ENCODE peak calls at places on chromosomes 7 and 10, in six cellular contexts. X is HL-60, B is HCT116, V is fibroblast of pulmonary artery, C is foreskin fibroblast, L is WERI-Rb-1. W is an unnamed sample.

GRCh38 chr10:102651455-102652169 is 7.3 kb downstream of the TRIM8 start:
- DNase-seq in C (no peak), V (no peak), X (no peak), L (no peak), B (no peak), W (no peak)

GRCh38 chr10:70191906-70192305 is 21.6 kb upstream of the SAR1A start:
- DNase-seq in L (no peak), X (peak; percentile 43), B (no peak), C (peak; percentile 87), V (peak; percentile 95), W (peak; percentile 98)

GRCh38 chr7:44463169-44463808 is 27.2 kb downstream of the NUDCD3 start:
- DNase-seq in C (no peak), L (no peak), V (peak; percentile 41), B (no peak), X (no peak), W (no peak)

GRCh38 chr10:91681361-91682276 is 48.7 kb upstream of the PPP1R3C start:
- DNase-seq in V (peak; percentile 8), B (no peak), C (no peak), X (no peak), L (no peak), W (no peak)

GRCh38 chr10:3803884-3804741 is 19.1 kb upstream of the KLF6 start:
- DNase-seq in L (no peak), C (no peak), X (no peak), B (no peak), V (peak; percentile 63), W (no peak)

GRCh38 chr7:112937651-112938390 is 147.6 kb upstream of the TMEM168 start:
- DNase-seq in B (no peak), X (no peak), V (peak; percentile 63), L (no peak), C (no peak), W (peak; percentile 61)

GRCh38 chr10:12279281-12279680 is 70.1 kb upstream of the CAMK1D start:
- DNase-seq in L (no peak), V (no peak), C (no peak), B (no peak), X (no peak), W (peak; percentile 77)

GRCh38 chr10:97574374-97575100 is 2.0 kb downstream of the ANKRD2 start:
- DNase-seq in X (no peak), L (no peak), B (peak; percentile 85), C (peak; percentile 85), V (peak; percentile 72), W (peak; percentile 54)

GRCh38 chr7:35906191-35906908 is 105.5 kb downstream of the SEPTIN7 start:
- DNase-seq in X (peak; percentile 62), V (peak; percentile 89), L (peak; percentile 65), C (peak; percentile 58), B (peak; percentile 66), W (peak; percentile 87)

GRCh38 chr7:39741942-39742623 is 118.7 kb downstream of the RALA start:
- DNase-seq in L (peak; percentile 46), B (no peak), V (peak; percentile 31), C (no peak), X (peak; percentile 17), W (peak; percentile 70)

GRCh38 chr10:50624866-50625491 is 1.2 kb upstream of the SGMS1 start:
- DNase-seq in V (peak; percentile 64), L (peak; percentile 54), B (peak; percentile 41), X (peak; percentile 61), C (peak; percentile 58), W (peak; percentile 71)

GRCh38 chr7:45920543-45921380 is at the start of gene IGFBP3:
- DNase-seq in V (peak; percentile 61), B (no peak), L (peak; percentile 41), C (peak; percentile 44), X (no peak), W (peak; percentile 63)
- TF ChIP-seq CTCF in V (no peak), B (no peak), L (no peak), C (no peak), X (no peak), W (no peak)

GRCh38 chr10:43687373-43687772 is 38.7 kb upstream of the ZNF32 start:
- DNase-seq in V (no peak), X (no peak), L (no peak), B (no peak), C (no peak), W (no peak)

GRCh38 chr10:43685744-43686143 is 37.1 kb upstream of the ZNF32 start:
- DNase-seq in X (no peak), C (no peak), L (no peak), V (no peak), B (no peak), W (no peak)

GRCh38 chr10:43688348-43688892 is 39.7 kb upstream of the ZNF32 start:
- DNase-seq in B (no peak), L (no peak), C (no peak), X (no peak), V (no peak), W (no peak)

GRCh38 chr10:43684198-43684559 is 35.5 kb upstream of the ZNF32 start:
- DNase-seq in X (no peak), V (no peak), L (no peak), C (no peak), B (no peak), W (no peak)

GRCh38 chr10:43686414-43686813 is 37.7 kb upstream of the ZNF32 start:
- DNase-seq in V (no peak), X (no peak), C (no peak), B (no peak), L (no peak), W (no peak)
- TF ChIP-seq CTCF in V (peak; percentile 8), X (no peak), C (no peak), B (no peak), L (no peak), W (no peak)

DNA sequence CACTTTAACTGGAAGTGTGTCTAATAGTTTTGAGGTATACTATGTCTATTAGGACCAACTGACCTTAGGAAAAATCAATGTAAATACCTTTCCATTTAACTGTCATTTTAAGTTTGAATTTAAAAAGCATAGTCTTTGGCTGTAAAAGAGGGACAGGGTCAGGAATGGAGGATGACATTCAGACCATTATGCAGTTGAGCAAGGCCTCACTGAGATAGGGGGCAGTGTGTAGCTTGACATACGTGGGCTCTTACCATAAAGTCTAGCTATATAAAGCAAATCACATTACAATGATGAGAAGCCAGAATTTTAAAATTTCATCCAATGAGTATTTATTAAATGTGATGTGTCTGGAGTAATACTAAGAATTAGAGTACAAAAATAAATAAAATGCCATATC is 17.9 kb downstream of the PALS2 start:
- DNase-seq in C (no peak), L (no peak), X (no peak), B (no peak), V (no peak), W (no peak)
- TF ChIP-seq CTCF in C (no peak), L (peak; percentile 30), X (no peak), B (no peak), V (peak; percentile 12), W (no peak)

GRCh38 chr7:20508109-20508508 is 107.4 kb upstream of the ABCB5 start:
- DNase-seq in C (no peak), X (peak; percentile 55), V (no peak), L (no peak), B (no peak), W (no peak)
- TF ChIP-seq CTCF in C (no peak), X (no peak), V (no peak), L (peak; percentile 24), B (no peak), W (no peak)

GRCh38 chr10:113713297-113713982 is 33.7 kb downstream of the CASP7 start:
- DNase-seq in C (no peak), X (no peak), V (no peak), B (no peak), L (no peak), W (no peak)

GRCh38 chr10:113711142-113711541 is 31.4 kb downstream of the CASP7 start:
- DNase-seq in X (no peak), L (no peak), C (no peak), V (no peak), B (no peak), W (no peak)

GRCh38 chr10:113709221-113709838 is 29.6 kb downstream of the CASP7 start:
- DNase-seq in B (no peak), V (peak; percentile 64), X (no peak), C (peak; percentile 69), L (no peak), W (peak; percentile 82)

GRCh38 chr10:113712755-113713154 is 33.0 kb downstream of the CASP7 start:
- DNase-seq in C (no peak), L (no peak), B (no peak), X (no peak), V (no peak), W (no peak)

GRCh38 chr10:113712024-113712423 is 32.3 kb downstream of the CASP7 start:
- DNase-seq in B (no peak), L (no peak), X (no peak), V (no peak), C (no peak), W (no peak)
- TF ChIP-seq CTCF in B (no peak), L (no peak), X (no peak), V (no peak), C (no peak), W (no peak)

GRCh38 chr10:19683965-19684364 is 132.3 kb upstream of the PLXDC2 start:
- DNase-seq in L (no peak), X (no peak), B (no peak), V (peak; percentile 11), C (no peak), W (peak; percentile 51)
- TF ChIP-seq CTCF in L (no peak), X (no peak), B (no peak), V (peak; percentile 12), C (no peak), W (peak; percentile 37)

GRCh38 chr10:128091636-128092210 is 34.5 kb downstream of the MKI67 start:
- DNase-seq in B (no peak), L (no peak), C (no peak), X (no peak), V (no peak), W (no peak)

GRCh38 chr10:128084991-128085390 is 41.2 kb downstream of the MKI67 start:
- DNase-seq in X (no peak), B (no peak), C (no peak), V (no peak), L (no peak), W (no peak)

GRCh38 chr10:128086003-128086863 is 40.0 kb downstream of the MKI67 start:
- DNase-seq in B (no peak), C (no peak), L (peak; percentile 52), X (no peak), V (no peak), W (no peak)

GRCh38 chr10:128087146-128087883 is 38.9 kb downstream of the MKI67 start:
- DNase-seq in L (no peak), B (no peak), V (no peak), C (no peak), X (no peak), W (no peak)

DNA sequence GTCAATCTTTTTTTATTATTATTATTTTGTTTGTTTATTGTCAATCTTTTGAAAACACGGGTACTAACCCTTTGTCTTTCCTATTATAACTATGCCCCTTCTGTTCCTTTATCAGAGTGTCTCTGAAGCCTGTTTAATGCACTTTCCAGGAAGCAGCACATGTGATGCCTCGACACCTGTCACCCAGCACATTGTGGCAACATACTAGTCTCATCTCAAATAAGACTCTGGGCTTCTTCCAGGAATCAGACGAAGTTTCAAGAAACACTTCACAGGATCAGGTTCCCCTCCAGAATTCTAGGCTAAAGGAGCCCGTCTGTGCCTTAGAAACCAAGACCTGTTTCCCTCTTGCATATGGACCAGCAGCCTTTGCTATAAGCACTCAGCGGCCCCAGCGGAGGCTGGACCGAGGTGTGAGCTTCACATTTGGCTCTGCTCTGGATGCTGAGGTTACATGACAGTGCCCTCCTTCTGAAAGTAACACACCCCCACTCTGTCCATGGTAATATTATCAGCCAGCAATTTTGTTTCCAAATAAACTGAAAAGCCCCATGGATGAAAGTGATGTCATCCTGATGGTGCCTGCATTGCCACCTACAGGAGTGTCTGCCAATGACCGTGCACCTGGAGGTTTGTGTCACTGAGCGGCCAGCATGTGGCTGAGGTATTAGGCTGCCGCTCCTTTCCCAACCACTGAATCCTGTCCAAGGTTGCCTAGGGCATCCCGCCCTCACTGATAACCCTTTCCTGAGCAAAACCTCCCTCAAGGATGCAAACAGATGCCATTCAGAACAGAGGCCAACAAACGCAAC is 38.1 kb downstream of the MKI67 start:
- DNase-seq in X (no peak), C (no peak), L (peak; percentile 65), B (peak; percentile 47), V (no peak), W (no peak)
- TF ChIP-seq CTCF in X (no peak), C (no peak), L (peak; percentile 60), B (peak; percentile 31), V (no peak), W (no peak)